ENCODE peak calls at places on chromosomes 3 and 15, in eight cellular contexts. A is body of pancreas, Y is esophagus squamous epithelium, B is NB4, D is ovary, J is breast epithelium, V is GM12891, S is transverse colon. K is an unnamed sample.

GRCh38 chr15:74992619-74993018 is 2.7 kb upstream of the SCAMP5 start:
- DNase-seq in A (no peak), Y (no peak), B (no peak), D (no peak), J (no peak), V (no peak), S (no peak), K (no peak)

GRCh38 chr15:85008474-85009260 is 27.0 kb downstream of the PDE8A start:
- DNase-seq in A (no peak), Y (no peak), B (peak; percentile 55), D (no peak), J (no peak), V (no peak), S (no peak), K (no peak)

GRCh38 chr3:185400340-185400667 is 37.4 kb downstream of the MAP3K13 start:
- DNase-seq in A (no peak), Y (no peak), B (no peak), D (no peak), J (no peak), V (no peak), S (no peak), K (no peak)

GRCh38 chr15:55823699-55824098 is 80.7 kb upstream of the PRTG start:
- DNase-seq in A (no peak), Y (no peak), B (no peak), D (no peak), J (no peak), V (no peak), S (no peak), K (no peak)

GRCh38 chr15:70212288-70212962 is 114.7 kb upstream of the TLE3 start:
- DNase-seq in A (no peak), Y (no peak), B (no peak), D (no peak), J (no peak), V (no peak), S (no peak), K (no peak)

GRCh38 chr3:127655641-127656040 is 17.1 kb upstream of the ABTB1 start:
- DNase-seq in A (no peak), Y (no peak), B (no peak), D (no peak), J (no peak), V (no peak), S (no peak), K (no peak)

GRCh38 chr3:142857056-142857455 is 31.8 kb downstream of the PCOLCE2 start:
- DNase-seq in A (peak; percentile 80), Y (no peak), B (peak; percentile 36), D (no peak), J (no peak), V (no peak), S (peak; percentile 27), K (no peak)

GRCh38 chr3:165749817-165750216 is 87.4 kb downstream of the BCHE start:
- DNase-seq in A (no peak), Y (no peak), B (no peak), D (no peak), J (no peak), V (no peak), S (no peak), K (no peak)

GRCh38 chr3:71156062-71156665 is 427.4 kb downstream of the FOXP1 start:
- DNase-seq in A (no peak), Y (no peak), B (no peak), D (no peak), J (no peak), V (no peak), S (no peak), K (no peak)

GRCh38 chr3:62835594-62836236 is 39.5 kb downstream of the CADPS start:
- DNase-seq in A (no peak), Y (no peak), B (no peak), D (no peak), J (no peak), V (no peak), S (no peak), K (no peak)

GRCh38 chr15:72117448-72117697 is 577 bp downstream of the MYO9A start:
- DNase-seq in A (peak; percentile 67), Y (peak; percentile 38), B (peak; percentile 80), D (peak; percentile 80), J (peak; percentile 77), V (peak; percentile 39), S (peak; percentile 82), K (peak; percentile 70)
- TF ChIP-seq POLR2A in A (no peak), Y (no peak), B (no peak), D (no peak), J (no peak), V (no peak), S (no peak), K (no peak)

GRCh38 chr3:182979719-182980191 is 583 bp downstream of the DCUN1D1 start:
- DNase-seq in A (peak; percentile 18), Y (no peak), B (peak; percentile 63), D (peak; percentile 49), J (no peak), V (no peak), S (peak; percentile 35), K (peak; percentile 12)

GRCh38 chr3:182981038-182981380 is 671 bp upstream of the DCUN1D1 start:
- DNase-seq in A (no peak), Y (no peak), B (no peak), D (peak; percentile 49), J (no peak), V (no peak), S (no peak), K (no peak)

GRCh38 chr3:182979103-182979697 is 1.1 kb downstream of the DCUN1D1 start:
- DNase-seq in A (no peak), Y (no peak), B (peak; percentile 33), D (no peak), J (no peak), V (no peak), S (no peak), K (no peak)

GRCh38 chr3:182978387-182978786 is 2.0 kb downstream of the DCUN1D1 start:
- DNase-seq in A (no peak), Y (no peak), B (no peak), D (no peak), J (no peak), V (no peak), S (no peak), K (no peak)

DNA sequence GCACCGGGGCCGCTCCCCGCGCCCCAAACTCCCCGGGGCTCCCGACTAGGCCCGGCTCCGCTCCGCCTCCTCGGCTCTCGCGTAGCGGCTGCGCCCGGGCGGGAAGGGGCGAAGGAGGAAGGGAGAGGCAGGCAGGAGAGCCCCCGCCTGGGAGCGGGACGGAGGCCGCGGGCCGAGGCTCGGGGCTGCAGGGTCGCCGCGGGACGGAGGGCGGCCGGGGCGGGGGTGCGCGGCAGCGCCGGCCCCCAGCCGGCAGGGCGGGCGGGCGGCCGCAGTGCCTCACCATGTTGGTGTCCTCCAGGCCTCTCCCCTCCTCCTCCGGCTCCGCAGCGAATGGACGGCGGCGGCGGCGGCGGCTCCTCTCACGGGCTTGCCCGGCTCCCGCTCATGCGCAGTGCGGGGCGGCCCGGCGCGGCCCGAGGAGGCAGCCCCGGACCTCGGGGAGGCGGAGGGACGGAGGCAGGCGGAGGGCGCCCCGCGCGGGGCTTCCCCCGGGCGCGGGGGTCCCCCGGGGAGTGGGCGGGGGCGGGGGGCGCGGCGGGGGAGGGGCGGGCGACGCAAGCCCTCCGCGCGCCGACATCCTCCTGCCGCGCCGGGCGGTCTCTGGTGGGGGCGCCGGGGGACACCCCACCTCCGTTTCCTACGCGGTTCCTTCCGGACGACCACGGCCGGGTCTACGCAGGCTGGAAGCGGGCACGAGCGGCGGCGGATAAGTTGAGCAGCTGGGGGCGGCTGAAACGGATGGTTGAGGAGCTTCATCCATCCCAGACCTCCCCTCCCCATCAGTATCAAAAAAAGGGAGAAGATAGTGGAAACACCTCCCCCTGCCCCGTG is at the start of gene DCUN1D1:
- DNase-seq in A (peak; percentile 93), Y (peak; percentile 21), B (peak; percentile 87), D (peak; percentile 92), J (peak; percentile 86), V (peak; percentile 96), S (peak; percentile 91), K (peak; percentile 83)
- TF ChIP-seq POLR2A in A (peak; percentile 61), Y (no peak), B (peak; percentile 34), D (peak; percentile 36), J (no peak), V (no peak), S (peak; percentile 36), K (peak; percentile 61)

DNA sequence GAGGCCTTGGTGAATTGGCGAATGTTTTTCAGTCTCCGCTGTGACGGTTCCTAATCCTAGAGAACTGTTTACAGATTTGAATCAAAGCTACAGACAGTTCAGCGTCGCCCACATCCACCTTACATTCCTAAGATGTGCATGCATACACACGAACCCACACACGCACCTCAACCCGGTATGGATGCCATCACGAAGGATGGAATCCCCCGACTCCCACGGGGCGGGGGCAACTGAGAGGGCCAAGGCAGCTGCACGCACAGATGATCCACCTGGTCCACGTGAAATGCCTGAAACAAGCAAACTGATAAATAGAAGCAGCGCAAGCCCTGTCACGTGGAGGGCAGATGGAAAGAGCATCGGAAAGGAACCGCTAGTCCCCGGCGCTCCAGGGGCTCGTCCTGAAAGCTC is 444 bp downstream of the ZMAT3 start:
- DNase-seq in A (no peak), Y (no peak), B (no peak), D (no peak), J (no peak), V (peak; percentile 29), S (peak; percentile 30), K (peak; percentile 13)
- TF ChIP-seq POLR2A in A (no peak), Y (no peak), B (no peak), D (no peak), J (no peak), V (no peak), S (no peak), K (no peak)

GRCh38 chr15:82986442-82986780 is 401 bp downstream of the RAMAC start:
- DNase-seq in A (no peak), Y (no peak), B (peak; percentile 45), D (no peak), J (no peak), V (peak; percentile 45), S (no peak), K (no peak)

GRCh38 chr15:82980986-82981385 is 5.0 kb upstream of the RAMAC start:
- DNase-seq in A (no peak), Y (no peak), B (no peak), D (no peak), J (no peak), V (no peak), S (no peak), K (no peak)

DNA sequence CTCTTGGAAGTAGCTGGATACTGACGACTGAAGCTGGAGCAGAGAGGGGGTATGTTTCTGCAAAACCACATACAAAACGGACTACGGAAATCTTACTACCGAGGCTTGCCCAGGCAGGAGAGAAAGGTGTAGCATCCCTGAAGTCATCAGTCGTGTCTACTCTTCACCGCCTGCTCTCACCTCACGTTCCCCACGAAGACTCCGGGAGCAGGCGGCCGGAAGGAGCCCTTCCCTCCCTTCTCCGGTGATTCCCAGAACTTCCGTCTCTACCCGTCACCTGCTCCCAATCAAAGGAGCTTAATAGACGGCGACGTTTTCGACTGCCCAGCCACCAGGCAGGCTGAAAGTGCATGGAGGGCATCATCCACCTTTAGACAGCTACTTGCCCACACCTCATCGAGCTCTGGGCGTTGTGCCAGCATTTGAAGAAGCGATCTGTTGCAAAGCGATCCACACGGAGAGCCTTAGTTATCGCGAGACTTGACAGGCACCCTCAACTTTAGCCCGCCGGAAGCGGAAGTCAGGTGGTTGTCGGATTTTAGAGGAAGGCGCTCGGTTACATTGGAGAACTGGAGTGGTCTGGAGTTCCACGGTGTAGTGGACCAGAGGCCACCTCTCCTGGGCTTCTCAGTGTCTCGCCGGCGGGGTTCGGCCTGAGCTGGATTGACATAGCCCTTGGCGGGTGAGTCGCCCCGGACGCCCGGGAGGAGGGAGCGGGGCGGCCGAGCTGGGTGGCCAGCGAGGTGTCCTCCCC is at the start of gene RAMAC:
- DNase-seq in A (peak; percentile 97), Y (peak; percentile 66), B (peak; percentile 96), D (peak; percentile 92), J (peak; percentile 89), V (peak; percentile 79), S (peak; percentile 93), K (peak; percentile 95)
- TF ChIP-seq POLR2A in A (peak; percentile 84), Y (no peak), B (peak; percentile 68), D (peak; percentile 40), J (peak; percentile 62), V (peak; percentile 94), S (peak; percentile 52), K (peak; percentile 49)

GRCh38 chr3:33380653-33381052 is 59.6 kb downstream of the UBP1 start:
- DNase-seq in A (no peak), Y (no peak), B (no peak), D (no peak), J (no peak), V (no peak), S (no peak), K (no peak)
- TF ChIP-seq POLR2A in A (no peak), Y (no peak), B (no peak), D (no peak), J (no peak), V (no peak), S (no peak), K (no peak)